ENCODE peak calls at places on chromosomes 13 and 19, in eight cellular contexts. H is colonic mucosa, R is thyroid gland, D is AG04450, B is tibial artery, J is IMR-90, P is heart right ventricle, S is psoas muscle. G is an unnamed sample.

GRCh38 chr19:53504903-53505302 is 33.0 kb upstream of the ZNF331 start:
- DNase-seq in S (no peak), R (no peak), D (no peak), J (no peak), B (peak; percentile 32), P (no peak), H (no peak), G (no peak)

GRCh38 chr13:23378009-23378632 is 55.4 kb downstream of the SACS start:
- DNase-seq in P (no peak), D (peak; percentile 94), H (peak; percentile 37), R (no peak), B (peak; percentile 37), S (no peak), J (peak; percentile 99), G (peak; percentile 63)

GRCh38 chr13:48151343-48151742 is 56.4 kb upstream of the MED4 start:
- DNase-seq in B (no peak), R (no peak), S (no peak), J (no peak), P (no peak), D (no peak), H (no peak), G (no peak)

GRCh38 chr13:23657056-23657455 is 86.8 kb downstream of the TNFRSF19 start:
- DNase-seq in P (no peak), B (no peak), J (no peak), S (no peak), H (no peak), R (no peak), D (no peak), G (no peak)

GRCh38 chr19:42287826-42288107 is 14.2 kb upstream of the PRR19 start:
- DNase-seq in P (no peak), B (no peak), H (no peak), J (no peak), S (no peak), R (no peak), D (no peak), G (no peak)

GRCh38 chr19:14383898-14384669 is 2.8 kb downstream of the ADGRE5 start:
- DNase-seq in P (no peak), B (peak; percentile 56), D (no peak), H (peak; percentile 58), R (no peak), J (peak; percentile 55), S (peak; percentile 68), G (no peak)

GRCh38 chr19:2546128-2547032 is 70.5 kb downstream of the GADD45B start:
- DNase-seq in J (no peak), D (no peak), P (peak; percentile 84), R (peak; percentile 73), S (peak; percentile 89), B (peak; percentile 87), H (peak; percentile 59), G (no peak)

GRCh38 chr13:33441015-33441414 is 155.5 kb upstream of the STARD13 start:
- DNase-seq in D (no peak), H (peak; percentile 43), B (no peak), P (no peak), S (no peak), J (peak; percentile 47), R (peak; percentile 64), G (no peak)

GRCh38 chr13:50208826-50209335 is 193.6 kb downstream of the KCNRG start:
- DNase-seq in S (peak; percentile 60), R (peak; percentile 58), H (peak; percentile 24), P (peak; percentile 41), J (peak; percentile 76), D (peak; percentile 44), B (peak; percentile 49), G (no peak)

GRCh38 chr13:45393941-45394570 is 24.1 kb downstream of the SLC25A30 start:
- DNase-seq in H (no peak), B (no peak), D (no peak), S (no peak), J (peak; percentile 54), P (no peak), R (peak; percentile 65), G (no peak)

GRCh38 chr13:26200811-26201210 is 21.3 kb downstream of the RNF6 start:
- DNase-seq in D (no peak), J (no peak), B (no peak), P (no peak), R (no peak), S (no peak), H (no peak), G (no peak)

GRCh38 chr13:20127563-20128458 is 33.0 kb downstream of the GJA3 start:
- DNase-seq in S (peak; percentile 83), P (peak; percentile 78), J (peak; percentile 16), D (no peak), B (no peak), R (peak; percentile 71), H (peak; percentile 69), G (no peak)

GRCh38 chr19:16801599-16801998 is 27.6 kb upstream of the SIN3B start:
- DNase-seq in J (peak; percentile 71), D (no peak), B (no peak), S (no peak), H (no peak), P (no peak), R (no peak), G (no peak)

GRCh38 chr13:42653694-42654093 is 79.7 kb downstream of the TNFSF11 start:
- DNase-seq in D (no peak), P (no peak), S (no peak), J (no peak), B (no peak), H (no peak), R (no peak), G (no peak)

GRCh38 chr19:17687857-17688784 is at the start of gene UNC13A:
- DNase-seq in J (peak; percentile 29), R (peak; percentile 21), H (peak; percentile 26), P (peak; percentile 56), B (no peak), D (no peak), S (peak; percentile 59), G (no peak)

GRCh38 chr19:6761053-6761676 is 6.1 kb downstream of the SH2D3A start:
- DNase-seq in B (no peak), P (no peak), S (no peak), R (no peak), J (no peak), D (no peak), H (no peak), G (no peak)

GRCh38 chr13:111626371-111627305 is 306.2 kb downstream of the TEX29 start:
- DNase-seq in D (no peak), S (no peak), H (no peak), R (no peak), B (no peak), J (no peak), P (peak; percentile 68), G (no peak)

GRCh38 chr19:36685835-36686234 is 1.6 kb upstream of the ZNF567 start:
- DNase-seq in J (no peak), R (no peak), H (no peak), B (no peak), P (no peak), S (no peak), D (no peak), G (no peak)

GRCh38 chr13:95492044-95492801 is 60.3 kb upstream of the CLDN10 start:
- DNase-seq in R (no peak), P (no peak), B (no peak), D (no peak), J (no peak), S (no peak), H (peak; percentile 95), G (no peak)

GRCh38 chr13:75872970-75873369 is 236.8 kb downstream of the LMO7 start:
- DNase-seq in H (no peak), B (no peak), S (no peak), R (no peak), J (no peak), D (no peak), P (no peak), G (no peak)

GRCh38 chr13:49759503-49759902 is 33.0 kb downstream of the KPNA3 start:
- DNase-seq in P (no peak), J (no peak), R (no peak), H (no peak), B (no peak), D (no peak), S (no peak), G (no peak)

GRCh38 chr13:36709136-36709895 is 35.5 kb downstream of the SERTM1 start:
- DNase-seq in S (no peak), R (no peak), J (no peak), B (no peak), P (no peak), H (no peak), D (no peak), G (no peak)

GRCh38 chr19:15113245-15114152 is 6.3 kb downstream of the SYDE1 start:
- DNase-seq in P (no peak), H (no peak), B (no peak), D (no peak), S (peak; percentile 53), R (no peak), J (no peak), G (no peak)

GRCh38 chr19:5933391-5933998 is 19.4 kb downstream of the CAPS start:
- DNase-seq in D (no peak), H (no peak), R (no peak), J (no peak), P (no peak), B (no peak), S (no peak), G (no peak)

GRCh38 chr19:3055741-3056453 is 6.4 kb downstream of the TLE5 start:
- DNase-seq in D (no peak), R (peak; percentile 95), S (peak; percentile 70), P (no peak), H (peak; percentile 91), J (no peak), B (no peak), G (no peak)

DNA sequence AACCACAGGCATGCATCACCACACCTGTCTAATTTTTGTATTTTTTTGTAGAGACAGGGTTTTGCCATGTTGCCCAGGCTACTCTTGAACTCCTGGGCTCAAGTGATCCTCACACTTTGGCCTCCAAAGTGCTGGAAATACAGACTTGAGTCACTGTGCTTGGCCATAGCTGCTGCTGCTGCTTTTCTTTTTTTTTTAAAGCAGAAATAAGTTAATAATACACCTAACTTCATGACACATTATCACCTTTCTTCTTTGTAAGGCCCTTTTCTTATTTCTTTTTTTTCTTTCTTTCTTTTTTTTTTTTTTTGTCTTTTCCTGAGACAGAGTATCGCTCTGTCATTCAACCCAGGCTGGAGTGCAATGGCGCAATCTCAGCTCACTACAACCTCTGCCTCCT is 8.6 kb downstream of the SHKBP1 start:
- DNase-seq in R (no peak), B (no peak), J (no peak), P (no peak), S (no peak), H (no peak), D (no peak), G (no peak)
- H3K27ac ChIP-seq in R (no peak overlapping the region), B (no peak overlapping the region), J (no peak overlapping the region), P (no peak overlapping the region), S (no peak overlapping the region), H (no peak overlapping the region), D (peak overlapping the region; percentile 31), G (no peak overlapping the region)

GRCh38 chr19:51375504-51376221 is 3.2 kb upstream of the NKG7 start:
- DNase-seq in D (no peak), H (no peak), R (no peak), S (no peak), J (no peak), B (no peak), P (no peak), G (no peak)
- H3K27ac ChIP-seq in D (no peak overlapping the region), H (no peak overlapping the region), R (no peak overlapping the region), S (no peak overlapping the region), J (no peak overlapping the region), B (no peak overlapping the region), P (no peak overlapping the region), G (no peak overlapping the region)

GRCh38 chr19:4914736-4915501 is 5.6 kb downstream of the UHRF1 start:
- DNase-seq in B (no peak), R (no peak), D (peak; percentile 21), J (peak; percentile 69), S (no peak), P (no peak), H (peak; percentile 93), G (peak; percentile 58)
- H3K27ac ChIP-seq in B (no peak overlapping the region), R (no peak overlapping the region), D (peak overlapping the region; percentile 75), J (peak overlapping the region; percentile 67), S (no peak overlapping the region), P (no peak overlapping the region), H (peak overlapping the region; percentile 51), G (peak overlapping the region; percentile 26)

GRCh38 chr19:4402171-4403004 is at the start of gene CHAF1A:
- DNase-seq in H (peak; percentile 100), R (peak; percentile 100), S (peak; percentile 100), P (peak; percentile 99), D (peak; percentile 100), B (peak; percentile 100), J (peak; percentile 100), G (peak; percentile 100)
- H3K27ac ChIP-seq in H (peak within 1 kb of the TSS; percentile 84), R (peak within 1 kb of the TSS; percentile 83), S (peak within 1 kb of the TSS; percentile 94), P (peak within 1 kb of the TSS; percentile 89), D (peak within 1 kb of the TSS; percentile 63), B (peak within 1 kb of the TSS; percentile 88), J (peak within 1 kb of the TSS; percentile 54), G (peak within 1 kb of the TSS; percentile 86)